ENCODE peak calls at places on chromosomes 12 and 14, in six cellular contexts. A is HepG2, T is aorta, I is H7, D is mesendoderm, S is mesenchymal stem cell. Q is an unnamed sample.

GRCh38 chr12:65871865-65872645 is 47.8 kb downstream of the HMGA2 start:
- DNase-seq in S (no peak), I (no peak), A (no peak), T (no peak), D (no peak), Q (no peak)

GRCh38 chr14:68074765-68075381 is 255.3 kb downstream of the RAD51B start:
- DNase-seq in T (no peak), I (no peak), A (no peak), S (no peak), D (peak), Q (no peak)

GRCh38 chr12:101852998-101853397 is 22.2 kb upstream of the GNPTAB start:
- DNase-seq in A (no peak), I (no peak), T (no peak), S (no peak), D (no peak), Q (no peak)

GRCh38 chr14:63438065-63438757 is 105.0 kb downstream of the PPP2R5E start:
- DNase-seq in S (peak), D (peak), I (peak), A (peak), T (peak), Q (no peak)

GRCh38 chr12:116529048-116529447 is 30.1 kb upstream of the MAP1LC3B2 start:
- DNase-seq in D (no peak), S (peak), T (no peak), A (peak), I (no peak), Q (no peak)

GRCh38 chr14:103014466-103015319 is 42.7 kb downstream of the CDC42BPB start:
- DNase-seq in T (no peak), S (peak), A (no peak), D (peak), I (peak), Q (no peak)

GRCh38 chr14:86057018-86057667 is 527.2 kb downstream of the FLRT2 start:
- DNase-seq in D (peak), S (peak), T (no peak), A (peak), I (no peak), Q (no peak)

GRCh38 chr12:32136404-32136803 is 29.8 kb downstream of the BICD1 start:
- DNase-seq in A (no peak), T (no peak), S (no peak), D (no peak), I (no peak), Q (no peak)

GRCh38 chr14:49853158-49853477 is 530 bp upstream of the NEMF start:
- DNase-seq in S (no peak), D (no peak), I (no peak), T (no peak), A (no peak), Q (no peak)

GRCh38 chr12:18690653-18691052 is 47.2 kb downstream of the PLCZ1 start:
- DNase-seq in S (peak), T (no peak), A (no peak), D (peak), I (no peak), Q (no peak)

GRCh38 chr14:72594099-72594901 is 299.6 kb downstream of the DPF3 start:
- DNase-seq in D (no peak), I (no peak), A (no peak), S (no peak), T (no peak), Q (peak)

GRCh38 chr14:34364201-34364600 is 97.8 kb downstream of the SPTSSA start:
- DNase-seq in S (no peak), D (no peak), A (no peak), T (no peak), I (no peak), Q (no peak)

GRCh38 chr14:90645842-90646443 is 170.3 kb downstream of the TTC7B start:
- DNase-seq in A (peak), I (peak), D (peak), T (no peak), S (no peak), Q (no peak)

GRCh38 chr14:59098377-59098776 is 90.1 kb upstream of the DAAM1 start:
- DNase-seq in D (no peak), S (peak), A (no peak), T (no peak), I (no peak), Q (no peak)

GRCh38 chr12:122399592-122400373 is 22.7 kb downstream of the CLIP1 start:
- DNase-seq in D (peak), A (peak), S (peak), T (peak), I (peak), Q (peak)

GRCh38 chr14:35553808-35554207 is 19.8 kb downstream of the INSM2 start:
- DNase-seq in I (no peak), D (no peak), S (peak), T (no peak), A (no peak), Q (no peak)

GRCh38 chr12:102593128-102593527 is 112.8 kb upstream of the IGF1 start:
- DNase-seq in D (no peak), I (no peak), S (no peak), A (no peak), T (no peak), Q (no peak)

GRCh38 chr12:33614630-33615029 is 175.0 kb upstream of the SYT10 start:
- DNase-seq in S (no peak), I (no peak), A (no peak), T (no peak), D (no peak), Q (no peak)

GRCh38 chr12:67820694-67821093 is 168.6 kb upstream of the IFNG-AS1 start:
- DNase-seq in A (no peak), S (no peak), I (no peak), D (no peak), T (no peak), Q (no peak)

GRCh38 chr12:27973487-27973890 is 956 bp upstream of the PTHLH start:
- DNase-seq in I (peak), D (peak), S (peak), A (no peak), T (no peak), Q (no peak)

GRCh38 chr12:68406134-68406576 is 74.0 kb upstream of the MDM1 start:
- DNase-seq in T (peak), A (peak), S (peak), I (peak), D (peak), Q (no peak)

GRCh38 chr12:124679047-124679446 is 111.6 kb upstream of the NCOR2 start:
- DNase-seq in A (no peak), S (no peak), D (no peak), T (no peak), I (no peak), Q (no peak)

GRCh38 chr12:53999596-54000104 is 311 bp upstream of the HOXC9 start:
- DNase-seq in I (peak), S (peak), A (peak), D (no peak), T (peak), Q (no peak)

GRCh38 chr14:79584679-79585078 is 626.6 kb downstream of the DIO2 start:
- DNase-seq in S (peak), T (no peak), A (no peak), I (no peak), D (peak), Q (no peak)

GRCh38 chr14:100144996-100145646 is 14.3 kb downstream of the DEGS2 start:
- DNase-seq in A (peak), S (no peak), D (no peak), I (no peak), T (no peak), Q (no peak)

GRCh38 chr12:3872800-3873636 is at the start of gene PARP11:
- DNase-seq in I (peak), T (peak), S (peak), D (peak), A (peak), Q (peak)

GRCh38 chr14:64053694-64054669 is 201.2 kb downstream of the SYNE2 start:
- DNase-seq in A (no peak), D (no peak), T (no peak), I (no peak), S (peak), Q (no peak)

GRCh38 chr12:65192963-65193516 is 23.7 kb downstream of the LEMD3 start:
- DNase-seq in S (no peak), A (no peak), I (no peak), T (no peak), D (no peak), Q (no peak)

GRCh38 chr12:110304061-110304551 is 23.1 kb downstream of the ATP2A2 start:
- DNase-seq in T (no peak), I (no peak), S (no peak), A (no peak), D (no peak), Q (no peak)

GRCh38 chr12:7787574-7788315 is 1.5 kb upstream of the NANOG start:
- DNase-seq in A (peak), T (no peak), S (no peak), D (peak), I (peak), Q (no peak)

GRCh38 chr14:65230287-65230728 is 128.0 kb upstream of the MAX start:
- DNase-seq in T (no peak), S (no peak), D (no peak), I (no peak), A (peak), Q (no peak)

GRCh38 chr14:90556050-90556477 is 159.2 kb downstream of the CALM1 start:
- DNase-seq in D (peak), S (peak), T (peak), I (peak), A (peak), Q (no peak)

GRCh38 chr12:51128905-51129304 is 44.0 kb downstream of the TFCP2 start:
- DNase-seq in I (no peak), D (no peak), S (no peak), T (no peak), A (no peak), Q (no peak)

GRCh38 chr12:79439179-79439825 is 251.5 kb downstream of the PAWR start:
- DNase-seq in A (no peak), I (no peak), D (no peak), T (no peak), S (no peak), Q (no peak)

GRCh38 chr12:43333650-43334043 is 218.4 kb downstream of the ADAMTS20 start:
- DNase-seq in I (no peak), T (no peak), D (no peak), A (no peak), S (no peak), Q (no peak)
- H3K4me3 ChIP-seq in I (no peak), T (no peak), D (no peak), A (no peak), S (no peak), Q (no peak)

DNA sequence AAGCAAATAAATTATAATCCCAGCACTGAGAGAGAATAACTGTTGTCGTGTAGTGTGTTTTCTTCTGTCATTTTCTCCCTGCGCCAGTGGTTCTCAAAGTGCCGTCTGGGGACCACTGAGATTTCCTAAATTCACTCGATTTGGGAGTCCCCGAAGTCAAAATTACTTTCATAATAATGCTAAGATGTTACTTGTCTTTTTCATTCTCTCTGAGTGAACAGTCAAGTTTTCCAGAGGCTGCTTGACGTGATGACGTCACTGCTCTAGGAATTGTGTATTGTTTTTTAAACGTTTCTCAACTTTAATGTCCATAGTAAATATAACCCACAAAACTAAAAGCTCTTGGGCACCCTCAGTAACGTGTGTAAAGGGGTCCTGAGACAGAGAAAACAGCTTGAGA is 796 bp upstream of the POP5 start:
- DNase-seq in S (peak), I (no peak), D (no peak), A (no peak), T (no peak), Q (no peak)
- H3K4me3 ChIP-seq in S (peak), I (no peak), D (no peak), A (peak), T (peak), Q (peak)

GRCh38 chr12:104282109-104282508 is 21.4 kb upstream of the EID3 start:
- DNase-seq in S (peak), A (no peak), T (no peak), I (no peak), D (no peak), Q (no peak)

GRCh38 chr12:104286538-104287482 is 16.7 kb upstream of the EID3 start:
- DNase-seq in S (peak), I (peak), A (peak), D (peak), T (peak), Q (peak)

GRCh38 chr12:104281636-104282035 is 21.9 kb upstream of the EID3 start:
- DNase-seq in T (no peak), I (no peak), S (peak), A (no peak), D (no peak), Q (no peak)

GRCh38 chr12:104288635-104289258 is 14.8 kb upstream of the EID3 start:
- DNase-seq in S (peak), D (peak), T (peak), I (peak), A (peak), Q (peak)

GRCh38 chr12:104285740-104286537 is 17.6 kb upstream of the EID3 start:
- DNase-seq in I (no peak), D (peak), S (no peak), T (no peak), A (no peak), Q (no peak)
- H3K4me3 ChIP-seq in I (no peak), D (no peak), S (peak), T (no peak), A (peak), Q (no peak)

GRCh38 chr14:105224845-105225585 is 23.3 kb upstream of the BTBD6 start:
- DNase-seq in S (no peak), I (no peak), A (no peak), D (no peak), T (no peak), Q (no peak)

GRCh38 chr14:105226198-105226597 is 22.1 kb upstream of the BTBD6 start:
- DNase-seq in I (no peak), A (no peak), D (no peak), S (no peak), T (no peak), Q (no peak)

GRCh38 chr14:105228562-105228961 is 19.8 kb upstream of the BTBD6 start:
- DNase-seq in D (no peak), A (no peak), T (no peak), S (no peak), I (no peak), Q (no peak)

GRCh38 chr14:105229099-105229655 is 19.2 kb upstream of the BTBD6 start:
- DNase-seq in I (no peak), T (no peak), S (no peak), D (no peak), A (no peak), Q (no peak)

GRCh38 chr14:105227346-105227745 is 21.0 kb upstream of the BTBD6 start:
- DNase-seq in T (no peak), I (no peak), S (no peak), A (no peak), D (no peak), Q (no peak)
- H3K4me3 ChIP-seq in T (no peak), I (no peak), S (no peak), A (no peak), D (no peak), Q (no peak)

DNA sequence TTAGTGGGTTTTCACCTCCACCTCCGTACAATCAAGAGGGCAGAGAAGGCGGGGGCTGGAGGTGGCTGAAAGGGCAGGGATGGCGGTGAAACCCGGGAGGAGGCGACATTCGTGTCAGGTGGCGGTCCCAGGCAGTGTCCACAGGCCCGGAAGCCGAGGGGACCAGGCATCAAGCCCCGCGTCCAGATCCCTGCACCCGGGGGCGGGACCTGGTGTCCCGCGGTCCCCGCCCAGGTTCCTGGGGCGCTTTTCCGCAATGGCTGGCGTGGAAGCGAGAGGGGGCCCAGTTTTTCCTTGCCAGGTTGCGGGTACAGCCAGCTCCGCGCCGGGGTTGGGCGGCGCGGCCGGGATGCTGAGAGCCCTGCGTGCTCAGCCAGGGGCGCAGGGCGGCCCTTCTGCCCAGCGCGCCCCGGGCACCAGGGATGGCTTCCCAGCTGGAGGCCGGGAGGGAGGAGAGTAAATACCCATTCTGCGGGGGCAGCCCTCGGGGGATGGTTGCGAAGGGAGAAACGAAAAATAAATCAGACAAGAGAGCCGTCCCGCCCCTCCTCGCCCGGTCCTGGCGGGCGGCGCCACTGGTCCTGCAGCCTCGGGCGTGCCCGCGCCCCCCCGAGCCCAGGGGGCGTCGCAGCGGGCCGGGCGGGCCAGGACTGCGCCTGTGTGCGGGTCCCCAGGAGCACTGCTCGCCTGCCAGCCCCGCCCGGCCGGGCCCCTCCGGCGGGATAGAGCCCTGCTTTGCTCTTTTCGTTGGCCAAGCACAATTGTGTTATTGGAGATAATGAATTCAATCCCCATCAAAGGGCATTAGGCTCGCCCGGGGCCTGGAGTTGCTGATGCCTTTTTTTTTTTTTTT is 11.5 kb downstream of the FOXA1 start:
- DNase-seq in S (peak), D (peak), T (no peak), A (peak), I (peak), Q (no peak)
- H3K4me3 ChIP-seq in S (peak), D (no peak), T (no peak), A (peak), I (peak), Q (no peak)

DNA sequence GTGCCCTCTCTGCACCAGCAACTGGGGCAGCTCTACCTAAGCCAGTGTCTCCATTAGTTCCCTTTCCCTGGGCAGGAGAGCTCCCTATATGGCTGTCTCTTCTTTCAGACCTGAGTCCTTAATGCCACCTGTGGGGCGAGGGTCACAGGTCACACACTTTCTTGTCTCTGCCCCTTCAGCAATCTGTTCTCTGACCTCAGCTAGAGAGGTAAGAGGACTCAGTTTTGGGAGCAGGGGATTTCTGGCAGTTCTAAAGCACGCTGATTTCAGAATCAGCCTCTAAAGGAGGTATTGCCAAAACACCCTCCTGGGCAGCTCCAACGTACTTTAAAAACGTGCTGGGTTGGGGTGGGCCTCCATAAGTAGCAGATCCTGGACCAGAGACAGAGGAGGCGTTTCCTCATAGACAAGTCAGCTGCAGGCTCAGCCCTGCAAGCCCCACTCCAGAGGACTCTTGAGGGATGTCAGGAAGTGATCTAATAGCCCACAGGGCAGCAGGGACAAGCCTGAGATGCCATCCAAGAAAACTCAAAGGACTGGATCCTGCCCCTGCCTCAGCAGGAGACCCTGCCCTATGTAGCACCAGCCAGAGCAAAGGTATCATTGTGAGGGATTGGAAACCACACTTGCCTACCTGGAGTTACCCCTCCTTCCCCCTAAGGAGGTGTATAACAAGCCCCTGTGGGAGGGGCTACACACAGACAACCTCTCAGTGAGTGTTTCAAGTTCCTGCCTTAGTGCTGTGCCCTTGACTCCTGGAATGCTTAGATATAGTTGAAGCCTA is 8.6 kb downstream of the CTDSP2 start:
- DNase-seq in S (peak), A (no peak), I (no peak), D (peak), T (peak), Q (no peak)
- H3K4me3 ChIP-seq in S (peak), A (no peak), I (no peak), D (no peak), T (no peak), Q (no peak)

DNA sequence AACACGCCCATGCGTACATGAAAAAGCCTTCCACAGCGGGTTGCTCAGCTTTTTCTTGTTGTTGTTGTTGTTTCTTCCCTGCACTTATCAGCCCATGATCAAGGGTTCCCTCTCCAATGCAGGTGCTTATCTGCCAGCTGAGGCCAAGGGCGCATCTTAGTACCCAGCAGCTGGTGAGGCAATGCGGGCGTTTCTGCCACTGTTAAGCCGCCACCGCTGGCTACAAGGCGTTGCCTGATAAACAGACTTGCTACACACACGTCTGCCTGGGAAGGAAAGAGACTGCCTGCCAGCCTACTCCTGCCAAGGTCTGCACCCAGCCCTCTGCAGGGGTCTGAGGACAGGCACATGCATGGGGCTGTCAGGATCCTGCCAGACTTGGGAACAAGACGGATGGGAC is 345.8 kb downstream of the BCL11B start:
- DNase-seq in A (no peak), S (no peak), I (no peak), T (peak), D (no peak), Q (no peak)
- H3K4me3 ChIP-seq in A (no peak), S (no peak), I (no peak), T (no peak), D (no peak), Q (no peak)

DNA sequence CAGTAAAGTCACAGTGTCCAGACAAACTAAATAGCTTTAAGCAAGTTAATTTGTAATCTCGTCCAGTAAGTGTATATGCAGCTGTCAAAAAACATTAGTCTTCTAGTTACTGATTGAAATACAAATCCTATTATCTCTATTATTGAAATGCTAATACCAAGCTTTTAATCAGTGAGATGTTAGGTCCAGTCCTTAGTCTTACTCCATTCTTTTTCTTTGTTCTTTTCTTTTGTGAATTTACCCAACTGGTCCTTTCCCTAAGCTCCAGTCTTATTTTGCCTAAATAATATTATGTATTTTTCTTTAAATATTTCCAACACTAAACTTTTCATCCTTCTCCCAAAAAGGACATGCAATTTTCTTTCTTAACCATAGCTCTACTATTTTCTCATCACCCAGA is 57.2 kb downstream of the TSPAN19 start:
- DNase-seq in A (no peak), I (no peak), D (no peak), T (no peak), S (no peak), Q (no peak)
- H3K4me3 ChIP-seq in A (no peak), I (no peak), D (no peak), T (no peak), S (no peak), Q (no peak)

Q was measured in GM12864.